ENCODE peak calls at places on chromosomes 3 and 15, in nine cellular contexts. W, S, Q, E, L, T, M, C and V are unnamed samples.

GRCh38 chr3:69092030-69092513 is 7.3 kb downstream of the ARL6IP5 start:
- DNase-seq in W (no peak), L (no peak), E (no peak), C (no peak), S (peak; percentile 68), T (no peak), M (no peak), Q (no peak), V (no peak)

GRCh38 chr15:58748040-58748786 is 1.3 kb downstream of the ADAM10 start:
- DNase-seq in M (peak; percentile 24), S (peak; percentile 43), L (no peak), W (no peak), E (no peak), Q (no peak), C (no peak), T (no peak), V (no peak)

GRCh38 chr15:71889947-71890346 is 79.6 kb downstream of the NR2E3 start:
- DNase-seq in S (no peak), Q (no peak), M (no peak), E (no peak), L (no peak), T (no peak), W (no peak), C (no peak), V (no peak)

GRCh38 chr15:40909662-40910625 is 15.7 kb downstream of the VPS18 start:
- DNase-seq in L (peak; percentile 77), W (no peak), E (no peak), T (no peak), Q (no peak), C (no peak), M (no peak), S (peak; percentile 80), V (no peak)

GRCh38 chr3:89000886-89001285 is 106.5 kb upstream of the EPHA3 start:
- DNase-seq in T (no peak), M (no peak), W (no peak), E (no peak), C (no peak), S (no peak), L (no peak), Q (peak; percentile 51), V (no peak)

GRCh38 chr15:33834892-33835730 is 133.2 kb upstream of the CHRM5 start:
- DNase-seq in E (no peak), M (no peak), C (no peak), Q (no peak), L (no peak), T (no peak), W (no peak), S (no peak), V (no peak)

GRCh38 chr3:4503050-4503449 is 9.9 kb downstream of the ITPR1 start:
- DNase-seq in T (no peak), S (no peak), E (no peak), Q (no peak), M (no peak), W (no peak), L (no peak), C (peak; percentile 11), V (no peak)

GRCh38 chr3:28317438-28318022 is 31.0 kb upstream of the ZCWPW2 start:
- DNase-seq in Q (peak; percentile 38), S (peak; percentile 60), W (peak; percentile 62), E (no peak), C (peak; percentile 13), M (no peak), L (no peak), T (peak; percentile 35), V (no peak)

GRCh38 chr3:121793078-121793477 is 41.8 kb downstream of the IQCB1 start:
- DNase-seq in T (no peak), Q (no peak), L (no peak), C (no peak), M (no peak), S (no peak), W (no peak), E (no peak), V (no peak)

GRCh38 chr3:149701206-149701976 is 43.6 kb upstream of the WWTR1 start:
- DNase-seq in E (no peak), M (no peak), C (no peak), T (no peak), S (no peak), W (no peak), Q (no peak), L (no peak), V (no peak)

GRCh38 chr3:160931474-160931873 is 173.7 kb downstream of the B3GALNT1 start:
- DNase-seq in L (no peak), S (no peak), T (no peak), C (no peak), W (no peak), E (no peak), Q (no peak), M (no peak), V (no peak)

GRCh38 chr15:73867956-73868355 is 5.4 kb upstream of the TBC1D21 start:
- DNase-seq in E (no peak), M (no peak), W (no peak), Q (no peak), C (no peak), S (no peak), T (no peak), L (no peak), V (no peak)

GRCh38 chr3:182692021-182692420 is 101.3 kb upstream of the ATP11B start:
- DNase-seq in S (no peak), E (no peak), M (no peak), T (no peak), Q (no peak), C (no peak), L (no peak), W (no peak), V (no peak)

GRCh38 chr3:196145420-196146262 is 63.8 kb upstream of the TFRC start:
- DNase-seq in C (no peak), M (no peak), W (no peak), L (peak; percentile 70), E (no peak), T (no peak), Q (no peak), S (no peak), V (no peak)

GRCh38 chr3:73509066-73509465 is 115.7 kb downstream of the PDZRN3 start:
- DNase-seq in S (no peak), C (no peak), M (no peak), E (no peak), Q (no peak), L (no peak), T (peak; percentile 60), W (no peak), V (no peak)

GRCh38 chr3:124026516-124026915 is 34.6 kb upstream of the ROPN1 start:
- DNase-seq in W (no peak), Q (no peak), E (no peak), M (no peak), C (no peak), L (no peak), T (no peak), S (no peak), V (no peak)

GRCh38 chr3:38317186-38317759 is 29.3 kb upstream of the XYLB start:
- DNase-seq in Q (no peak), E (no peak), C (no peak), T (no peak), M (no peak), L (no peak), W (no peak), S (no peak), V (no peak)

GRCh38 chr3:112654979-112655378 is 14.0 kb upstream of the CCDC80 start:
- DNase-seq in Q (no peak), M (no peak), E (no peak), T (no peak), L (no peak), S (no peak), W (peak; percentile 64), C (no peak), V (no peak)

DNA sequence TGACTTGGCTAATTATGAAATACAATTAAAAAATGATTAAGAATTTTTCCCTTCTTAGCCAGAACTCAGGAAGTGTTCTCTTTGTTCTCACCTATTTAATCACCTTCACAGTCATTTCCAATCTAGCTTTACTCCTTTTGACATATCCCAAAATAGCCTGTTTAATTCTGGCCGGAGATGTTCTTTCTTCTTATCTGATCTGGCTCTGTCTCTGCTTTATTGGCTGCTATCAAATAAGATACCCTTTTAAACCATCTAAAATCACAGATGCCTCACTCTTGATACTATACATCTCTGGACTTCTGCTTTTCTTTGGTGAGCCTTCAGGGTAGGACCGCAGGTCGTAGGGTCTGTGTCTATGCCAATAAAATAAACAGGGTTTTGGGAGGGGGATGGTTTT is 319.2 kb upstream of the SEMA6D start:
- DNase-seq in E (no peak), S (no peak), M (no peak), C (no peak), Q (no peak), L (no peak), W (no peak), T (no peak), V (no peak)
- TF ChIP-seq CTCF in E (no peak), S (no peak), M (no peak), C (no peak), Q (no peak), L (no peak), W (no peak), T (no peak), V (no peak)

GRCh38 chr15:98547741-98548166 is 100.6 kb upstream of the IGF1R start:
- DNase-seq in T (no peak), Q (peak; percentile 6), E (no peak), W (no peak), S (peak; percentile 66), L (peak; percentile 52), C (peak; percentile 11), M (no peak), V (no peak)
- H3K4me3 ChIP-seq in T (no peak overlapping the region), Q (peak overlapping the region; percentile 58), E (peak overlapping the region; percentile 73), W (peak overlapping the region; percentile 60), S (peak overlapping the region; percentile 32), L (peak overlapping the region; percentile 59), C (peak overlapping the region; percentile 38), M (peak overlapping the region; percentile 65), V (peak overlapping the region; percentile 63)

DNA sequence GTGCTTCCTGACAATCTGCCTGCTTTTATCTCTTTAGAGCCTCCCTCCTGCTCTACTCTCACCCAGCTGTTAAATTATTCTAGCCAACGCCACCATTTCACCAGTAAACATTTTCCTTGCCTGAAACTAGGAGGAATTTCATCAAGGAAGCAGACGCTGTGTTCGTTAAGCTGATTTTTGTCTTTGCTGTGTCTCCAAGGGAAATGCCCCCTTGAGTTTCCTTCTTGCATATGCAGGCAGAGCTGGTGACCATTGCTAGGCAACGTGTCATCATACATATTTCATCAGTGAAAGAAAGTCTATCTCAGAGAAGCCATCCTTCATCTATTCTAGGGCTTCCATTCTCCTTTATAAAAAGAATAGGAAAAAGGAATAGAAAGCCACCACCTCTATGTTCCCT is 87.0 kb upstream of the ST8SIA2 start:
- DNase-seq in S (peak; percentile 37), W (peak; percentile 59), M (no peak), L (no peak), E (no peak), T (peak; percentile 51), Q (peak; percentile 20), C (no peak), V (no peak)
- TF ChIP-seq CTCF in S (peak; percentile 20), W (no peak), M (no peak), L (no peak), E (no peak), T (peak; percentile 63), Q (peak; percentile 18), C (no peak), V (peak; percentile 8)

DNA sequence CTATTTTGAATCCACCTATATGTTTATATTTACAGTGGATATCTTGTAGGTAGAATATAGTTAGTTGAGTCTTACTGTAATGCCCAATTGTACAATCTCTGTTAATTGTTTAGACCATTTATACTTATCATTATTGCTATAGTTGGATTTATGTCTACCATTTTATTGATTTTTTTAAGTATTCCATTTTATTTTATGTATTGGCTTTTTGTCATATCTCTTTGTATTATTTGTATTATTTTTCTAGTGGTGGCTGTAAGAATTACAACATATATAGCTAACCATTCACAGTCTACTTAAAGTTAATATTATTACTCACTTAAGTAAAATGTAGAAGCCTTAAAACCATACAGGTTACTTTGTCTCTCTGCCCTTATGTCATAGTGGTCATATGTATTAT is 46.1 kb downstream of the SLC2A2 start:
- DNase-seq in L (no peak), T (no peak), E (no peak), C (no peak), Q (no peak), M (no peak), S (no peak), W (no peak), V (no peak)
- H3K4me3 ChIP-seq in L (no peak overlapping the region), T (no peak overlapping the region), E (no peak overlapping the region), C (no peak overlapping the region), Q (no peak overlapping the region), M (no peak overlapping the region), S (no peak overlapping the region), W (no peak overlapping the region), V (no peak overlapping the region)